ENCODE peak calls at places on chromosome 16, in five cellular contexts. N, A, Z, Y and M are unnamed samples. For H3K4me1, the result is how much of the 10 kb centered on the place peaks cover.

GRCh38 chr16:30893082-30893743 is 664 bp downstream of the BCL7C start:
- DNase-seq in N (peak), A (peak), Z (no peak), Y (no peak), M (no peak)

GRCh38 chr16:56824335-56824734 is 40.7 kb upstream of the SLC12A3 start:
- DNase-seq in N (no peak), A (no peak), Z (peak), Y (no peak), M (no peak)

GRCh38 chr16:2150418-2151187 is 2.2 kb downstream of the RAB26 start:
- DNase-seq in N (no peak), A (peak), Z (peak), Y (no peak), M (no peak)

GRCh38 chr16:79417465-79418093 is 183.0 kb downstream of the MAF start:
- DNase-seq in N (peak), A (no peak), Z (no peak), Y (no peak), M (no peak)

GRCh38 chr16:81175325-81175891 is 63.1 kb upstream of the BCO1 start:
- DNase-seq in N (no peak), A (no peak), Z (peak), Y (no peak), M (no peak)

GRCh38 chr16:86519649-86520316 is 9.5 kb downstream of the FOXF1 start:
- DNase-seq in N (peak), A (peak), Z (peak), Y (peak), M (no peak)

GRCh38 chr16:89697161-89697615 is 4.3 kb downstream of the SPATA2L start:
- DNase-seq in N (peak), A (peak), Z (no peak), Y (no peak), M (no peak)

GRCh38 chr16:14501331-14502255 is 128.5 kb downstream of the PARN start:
- DNase-seq in N (peak), A (peak), Z (peak), Y (no peak), M (peak)

GRCh38 chr16:31113420-31114124 is 3.9 kb upstream of the KAT8 start:
- DNase-seq in N (no peak), A (no peak), Z (no peak), Y (no peak), M (no peak)

GRCh38 chr16:12405083-12405482 is 398.6 kb downstream of the CPPED1 start:
- DNase-seq in N (peak), A (no peak), Z (no peak), Y (no peak), M (no peak)

GRCh38 chr16:17358846-17359245 is 111.9 kb downstream of the XYLT1 start:
- DNase-seq in N (no peak), A (no peak), Z (no peak), Y (no peak), M (no peak)

GRCh38 chr16:76665571-76666275 is 388.5 kb downstream of the CNTNAP4 start:
- DNase-seq in N (no peak), A (no peak), Z (no peak), Y (no peak), M (no peak)

GRCh38 chr16:81394966-81395655 is 49.5 kb upstream of the CMIP start:
- DNase-seq in N (no peak), A (no peak), Z (no peak), Y (no peak), M (no peak)

GRCh38 chr16:50696575-50697420 is 3.4 kb downstream of the NOD2 start:
- DNase-seq in N (peak), A (peak), Z (peak), Y (no peak), M (peak)

GRCh38 chr16:13480801-13481200 is 439.2 kb upstream of the ERCC4 start:
- DNase-seq in N (no peak), A (no peak), Z (no peak), Y (no peak), M (no peak)

GRCh38 chr16:11089504-11090124 is 145.2 kb downstream of the CLEC16A start:
- DNase-seq in N (peak), A (no peak), Z (no peak), Y (no peak), M (no peak)

GRCh38 chr16:54175169-54175551 is 111.4 kb downstream of the IRX3 start:
- DNase-seq in N (no peak), A (no peak), Z (no peak), Y (no peak), M (no peak)

GRCh38 chr16:11682655-11683096 is 14.4 kb downstream of the SNN start:
- DNase-seq in N (no peak), A (no peak), Z (no peak), Y (no peak), M (no peak)

DNA sequence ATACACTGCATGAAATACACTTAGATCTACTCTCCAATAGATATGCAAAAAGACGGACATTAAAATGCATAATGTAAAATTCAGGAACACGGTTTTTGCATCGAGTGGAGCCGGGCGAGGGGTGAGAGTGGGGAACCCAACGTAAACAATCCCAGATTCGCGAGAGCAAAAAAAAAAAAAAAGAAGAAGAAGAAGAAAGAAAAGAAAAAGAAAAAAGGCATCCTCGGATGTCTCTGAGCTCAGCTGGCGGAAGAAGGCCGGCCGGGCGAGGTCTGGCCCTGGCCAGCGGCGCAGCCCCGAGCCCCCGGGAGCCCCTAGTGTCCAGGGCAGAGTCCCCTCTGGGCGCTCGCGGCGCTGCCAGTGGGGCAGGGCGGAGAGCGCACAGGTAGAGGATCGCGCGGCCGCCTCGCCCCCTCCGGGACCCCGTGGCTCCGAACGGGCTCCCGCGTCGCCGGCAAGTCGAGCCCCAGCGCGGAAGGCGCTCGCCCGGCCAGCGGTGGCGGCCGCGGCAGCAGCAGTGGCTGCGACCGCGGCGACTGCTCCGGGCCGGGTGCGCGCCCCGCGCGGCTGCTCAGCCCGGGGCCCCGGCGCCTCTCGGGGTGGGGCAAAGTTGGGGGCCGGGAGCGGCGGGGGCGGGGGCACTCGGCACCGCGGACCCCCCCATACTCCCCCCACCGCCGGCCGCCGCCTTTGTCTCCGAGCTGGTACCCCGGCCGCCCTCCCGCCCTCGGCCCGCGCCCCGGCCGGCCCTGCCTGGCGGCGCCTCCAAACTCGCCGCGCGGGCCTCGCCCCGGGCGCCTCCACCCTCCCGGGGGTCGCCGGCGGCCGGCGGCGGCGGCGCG is 9.7 kb upstream of the ZFHX3 start:
- DNase-seq in N (peak), A (peak), Z (no peak), Y (peak), M (no peak)
- H3K4me1 ChIP-seq in N (under half), A (under half), Z (under half), Y (under half), M (under half)

GRCh38 chr16:588889-589657 is 793 bp upstream of the RAB40C start:
- DNase-seq in N (peak), A (peak), Z (peak), Y (peak), M (peak)

GRCh38 chr16:589658-590159 is at the start of gene RAB40C:
- DNase-seq in N (peak), A (peak), Z (peak), Y (peak), M (peak)

GRCh38 chr16:590875-591200 is 972 bp downstream of the RAB40C start:
- DNase-seq in N (no peak), A (no peak), Z (no peak), Y (no peak), M (no peak)

GRCh38 chr16:591892-592517 is 2.1 kb downstream of the RAB40C start:
- DNase-seq in N (no peak), A (no peak), Z (no peak), Y (no peak), M (no peak)

DNA sequence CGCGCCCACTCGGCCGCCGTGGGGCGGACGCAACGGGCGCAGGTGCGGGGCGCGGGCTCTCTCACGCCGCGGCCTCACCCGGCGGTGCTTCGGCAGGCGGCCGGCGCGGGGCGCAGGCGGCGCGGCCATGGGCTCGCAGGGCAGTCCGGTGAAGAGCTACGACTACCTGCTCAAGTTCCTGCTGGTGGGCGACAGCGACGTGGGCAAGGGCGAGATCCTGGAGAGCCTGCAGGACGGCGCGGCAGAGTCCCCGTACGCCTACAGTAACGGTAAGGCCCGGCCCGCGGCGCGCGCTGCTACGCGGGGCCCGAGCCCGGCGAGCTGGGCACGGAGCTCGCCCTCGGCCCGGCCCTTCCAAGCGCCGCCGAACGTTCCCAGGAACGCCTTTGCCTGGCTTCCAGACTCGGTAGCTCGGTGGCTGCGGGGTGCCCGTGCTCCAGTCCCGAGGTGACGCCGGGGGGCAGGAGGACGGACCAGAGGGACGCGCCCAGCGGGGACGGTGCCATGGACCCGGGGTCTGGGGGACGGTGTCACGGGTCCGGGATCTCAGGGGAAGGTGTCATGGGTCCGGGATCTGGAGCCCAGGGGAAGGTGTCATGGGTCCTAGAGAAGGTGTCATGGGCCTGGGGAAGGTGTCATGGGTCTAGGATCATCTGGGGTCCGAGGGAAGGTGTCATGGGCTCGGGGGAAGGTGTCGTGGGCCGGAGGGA is 454 bp downstream of the RAB40C start:
- DNase-seq in N (peak), A (peak), Z (no peak), Y (no peak), M (no peak)
- H3K4me1 ChIP-seq in N (under half), A (under half), Z (under half), Y (under half), M (under half)

GRCh38 chr16:3952342-3953131 is 72.0 kb upstream of the CREBBP start:
- DNase-seq in N (peak), A (peak), Z (no peak), Y (no peak), M (peak)
- H3K4me1 ChIP-seq in N (under half), A (under half), Z (under half), Y (under half), M (half or more)

DNA sequence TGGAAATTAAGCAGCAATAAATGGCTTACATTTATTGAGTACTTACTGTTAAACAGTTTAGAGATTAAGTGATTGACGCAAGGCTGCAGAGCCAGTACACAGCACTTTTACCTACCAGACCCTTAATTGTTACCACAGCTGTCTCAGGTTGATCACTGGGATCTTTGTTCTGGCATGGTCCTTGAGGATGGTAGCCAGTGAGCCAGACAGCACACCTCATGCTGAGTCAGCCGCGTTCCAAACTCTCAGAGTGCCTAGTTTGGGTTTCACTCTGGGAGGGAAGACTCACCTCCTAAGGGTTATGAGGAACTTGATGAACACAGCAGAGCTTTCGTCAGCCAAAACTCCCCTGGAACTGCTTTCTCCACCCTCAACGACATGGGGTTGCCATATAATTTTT is 20.4 kb downstream of the CDH3 start:
- DNase-seq in N (no peak), A (no peak), Z (no peak), Y (no peak), M (no peak)
- H3K4me1 ChIP-seq in N (under half), A (under half), Z (under half), Y (under half), M (under half)

GRCh38 chr16:85228970-85229430 is 116.7 kb upstream of the CIBAR2 start:
- DNase-seq in N (no peak), A (no peak), Z (no peak), Y (no peak), M (no peak)
- H3K4me1 ChIP-seq in N (under half), A (under half), Z (under half), Y (under half), M (under half)